ENCODE peak calls at places on chromosomes 6 and 20, in nine cellular contexts. Z is coronary artery; J is CD8-positive, alpha-beta T cell; N is Panc1; H is activated T-cell treated with anti-CD3 and anti-CD28 coated beads, Interleukin-2, amount 50 U/mL, for 4 hours; O is small intestine; K is left colon; X is naive thymus-derived CD4-positive, alpha-beta T cell; E is HuH-7. M is an unnamed sample.

GRCh38 chr20:7806831-7807230 is 133.4 kb downstream of the HAO1 start:
- DNase-seq in J (no peak), H (no peak), O (no peak), X (no peak), Z (no peak), E (no peak), K (no peak), N (no peak), M (no peak)

GRCh38 chr20:45991616-45992015 is 17.1 kb upstream of the MMP9 start:
- DNase-seq in J (no peak), H (no peak), O (no peak), E (no peak), X (no peak), N (no peak), K (no peak), Z (no peak), M (no peak)

GRCh38 chr20:12237772-12238171 is 320.1 kb downstream of the BTBD3 start:
- DNase-seq in N (no peak), J (no peak), X (no peak), K (peak), O (no peak), Z (no peak), E (no peak), H (no peak), M (no peak)

GRCh38 chr20:45343445-45343866 is 4.8 kb downstream of the SDC4 start:
- DNase-seq in O (peak), E (peak), H (no peak), Z (no peak), K (peak), X (no peak), N (no peak), J (no peak), M (no peak)

GRCh38 chr6:156980515-156980914 is 203.3 kb downstream of the ARID1B start:
- DNase-seq in O (no peak), E (no peak), J (no peak), H (no peak), N (no peak), X (no peak), K (no peak), Z (no peak), M (no peak)

GRCh38 chr6:32173051-32173727 is 2.7 kb downstream of the AGPAT1 start:
- DNase-seq in E (no peak), O (no peak), J (no peak), N (no peak), X (no peak), K (no peak), H (no peak), Z (no peak), M (no peak)

GRCh38 chr20:4160761-4161305 is 145.5 kb upstream of the RNF24 start:
- DNase-seq in H (peak), O (no peak), E (no peak), Z (no peak), N (no peak), K (peak), X (no peak), J (no peak), M (peak)

GRCh38 chr6:21278078-21278790 is 315.3 kb upstream of the SOX4 start:
- DNase-seq in H (no peak), K (no peak), O (no peak), E (no peak), J (no peak), N (no peak), Z (no peak), X (no peak), M (no peak)

GRCh38 chr20:46183768-46184167 is 65.7 kb downstream of the CD40 start:
- DNase-seq in E (no peak), N (no peak), X (no peak), J (no peak), K (no peak), H (no peak), Z (no peak), O (no peak), M (no peak)

GRCh38 chr6:45479834-45480696 is 102.3 kb upstream of the SUPT3H start:
- DNase-seq in E (no peak), K (no peak), O (no peak), J (no peak), X (no peak), Z (no peak), H (no peak), N (no peak), M (no peak)

GRCh38 chr6:29653452-29654038 is 3.3 kb upstream of the MOG start:
- DNase-seq in O (peak), N (no peak), J (no peak), Z (no peak), X (peak), E (peak), K (no peak), H (peak), M (no peak)

M was measured in ascending aorta.